ENCODE peak calls at places on chromosomes 5 and 9, in nine cellular contexts. One of them, this sample, is unnamed.

GRCh38 chr9:95157491-95158151 is 159.9 kb downstream of the FANCC start:
- DNase-seq in PC-3: peak; percentile 15
- DNase-seq in AG09309: no peak
- DNase-seq in mesothelial cell of epicardium: no peak
- DNase-seq in left lung: no peak
- DNase-seq in B cell: no peak
- DNase-seq in AG04449: peak; percentile 71
- DNase-seq in cardiac muscle cell: peak; percentile 40
- DNase-seq in omental fat pad: no peak
- DNase-seq in this sample: no peak

GRCh38 chr5:113201715-113202114 is 225.1 kb downstream of the DCP2 start:
- DNase-seq in B cell: no peak
- DNase-seq in PC-3: no peak
- DNase-seq in omental fat pad: no peak
- DNase-seq in mesothelial cell of epicardium: no peak
- DNase-seq in AG09309: no peak
- DNase-seq in left lung: no peak
- DNase-seq in cardiac muscle cell: no peak
- DNase-seq in AG04449: no peak
- DNase-seq in this sample: no peak

GRCh38 chr9:110900451-110900850 is 137.8 kb downstream of the LPAR1 start:
- DNase-seq in B cell: no peak
- DNase-seq in mesothelial cell of epicardium: no peak
- DNase-seq in omental fat pad: no peak
- DNase-seq in AG09309: no peak
- DNase-seq in AG04449: no peak
- DNase-seq in PC-3: peak; percentile 47
- DNase-seq in cardiac muscle cell: no peak
- DNase-seq in left lung: no peak
- DNase-seq in this sample: no peak

GRCh38 chr9:35014517-35014916 is 25.0 kb downstream of the DNAJB5 start:
- DNase-seq in AG09309: no peak
- DNase-seq in B cell: no peak
- DNase-seq in cardiac muscle cell: no peak
- DNase-seq in PC-3: no peak
- DNase-seq in omental fat pad: no peak
- DNase-seq in mesothelial cell of epicardium: no peak
- DNase-seq in left lung: no peak
- DNase-seq in AG04449: no peak
- DNase-seq in this sample: no peak

GRCh38 chr5:56829137-56829536 is 13.8 kb downstream of the MAP3K1 start:
- DNase-seq in PC-3: peak; percentile 79
- DNase-seq in AG09309: no peak
- DNase-seq in omental fat pad: no peak
- DNase-seq in cardiac muscle cell: no peak
- DNase-seq in B cell: peak; percentile 73
- DNase-seq in left lung: no peak
- DNase-seq in AG04449: no peak
- DNase-seq in mesothelial cell of epicardium: no peak
- DNase-seq in this sample: peak; percentile 73

GRCh38 chr5:122195784-122196394 is 66.5 kb downstream of the ZNF474 start:
- DNase-seq in AG09309: peak; percentile 35
- DNase-seq in omental fat pad: no peak
- DNase-seq in B cell: peak; percentile 1
- DNase-seq in mesothelial cell of epicardium: no peak
- DNase-seq in PC-3: peak; percentile 57
- DNase-seq in AG04449: no peak
- DNase-seq in left lung: no peak
- DNase-seq in cardiac muscle cell: peak; percentile 63
- DNase-seq in this sample: no peak

GRCh38 chr5:6780802-6781391 is 67.7 kb downstream of the TENT4A start:
- DNase-seq in omental fat pad: no peak
- DNase-seq in mesothelial cell of epicardium: no peak
- DNase-seq in AG04449: no peak
- DNase-seq in AG09309: no peak
- DNase-seq in left lung: no peak
- DNase-seq in PC-3: peak; percentile 52
- DNase-seq in B cell: no peak
- DNase-seq in cardiac muscle cell: no peak
- DNase-seq in this sample: peak; percentile 62

GRCh38 chr9:120392711-120393110 is 187.3 kb downstream of the CDK5RAP2 start:
- DNase-seq in mesothelial cell of epicardium: no peak
- DNase-seq in AG09309: no peak
- DNase-seq in AG04449: no peak
- DNase-seq in left lung: no peak
- DNase-seq in omental fat pad: no peak
- DNase-seq in B cell: no peak
- DNase-seq in cardiac muscle cell: no peak
- DNase-seq in PC-3: no peak
- DNase-seq in this sample: no peak

GRCh38 chr9:3479516-3480352 is 46.1 kb downstream of the RFX3 start:
- DNase-seq in PC-3: no peak
- DNase-seq in mesothelial cell of epicardium: no peak
- DNase-seq in omental fat pad: no peak
- DNase-seq in left lung: no peak
- DNase-seq in B cell: peak; percentile 55
- DNase-seq in cardiac muscle cell: no peak
- DNase-seq in AG09309: no peak
- DNase-seq in AG04449: no peak
- DNase-seq in this sample: no peak

GRCh38 chr9:131334568-131335105 is 45.1 kb downstream of the PLPP7 start:
- DNase-seq in mesothelial cell of epicardium: peak; percentile 14
- DNase-seq in AG04449: no peak
- DNase-seq in AG09309: no peak
- DNase-seq in PC-3: no peak
- DNase-seq in B cell: no peak
- DNase-seq in left lung: no peak
- DNase-seq in omental fat pad: no peak
- DNase-seq in cardiac muscle cell: peak; percentile 90
- DNase-seq in this sample: no peak

GRCh38 chr5:156920042-156920860 is 42.8 kb downstream of the TIMD4 start:
- DNase-seq in AG09309: no peak
- DNase-seq in cardiac muscle cell: peak; percentile 5
- DNase-seq in omental fat pad: no peak
- DNase-seq in left lung: no peak
- DNase-seq in mesothelial cell of epicardium: no peak
- DNase-seq in PC-3: peak; percentile 22
- DNase-seq in B cell: peak; percentile 14
- DNase-seq in AG04449: no peak
- DNase-seq in this sample: peak; percentile 90

GRCh38 chr5:174935854-174936474 is 211.6 kb downstream of the MSX2 start:
- DNase-seq in B cell: peak; percentile 32
- DNase-seq in PC-3: peak; percentile 61
- DNase-seq in AG09309: no peak
- DNase-seq in AG04449: no peak
- DNase-seq in omental fat pad: peak; percentile 29
- DNase-seq in left lung: peak; percentile 80
- DNase-seq in cardiac muscle cell: peak; percentile 83
- DNase-seq in mesothelial cell of epicardium: peak; percentile 54
- DNase-seq in this sample: peak; percentile 39

GRCh38 chr5:178284095-178284675 is 51.6 kb upstream of the PHYKPL start:
- DNase-seq in PC-3: peak; percentile 73
- DNase-seq in B cell: no peak
- DNase-seq in left lung: no peak
- DNase-seq in AG04449: no peak
- DNase-seq in omental fat pad: no peak
- DNase-seq in AG09309: no peak
- DNase-seq in mesothelial cell of epicardium: no peak
- DNase-seq in cardiac muscle cell: no peak
- DNase-seq in this sample: peak; percentile 46

GRCh38 chr5:54249210-54250028 is 61.0 kb downstream of the ARL15 start:
- DNase-seq in omental fat pad: peak; percentile 26
- DNase-seq in AG09309: no peak
- DNase-seq in AG04449: no peak
- DNase-seq in PC-3: peak; percentile 19
- DNase-seq in B cell: peak; percentile 48
- DNase-seq in cardiac muscle cell: peak; percentile 52
- DNase-seq in mesothelial cell of epicardium: no peak
- DNase-seq in left lung: no peak
- DNase-seq in this sample: peak; percentile 38

GRCh38 chr9:117276444-117276843 is 138.4 kb downstream of the ASTN2 start:
- DNase-seq in PC-3: no peak
- DNase-seq in cardiac muscle cell: no peak
- DNase-seq in omental fat pad: no peak
- DNase-seq in AG09309: no peak
- DNase-seq in left lung: no peak
- DNase-seq in AG04449: no peak
- DNase-seq in B cell: no peak
- DNase-seq in mesothelial cell of epicardium: no peak
- DNase-seq in this sample: no peak

GRCh38 chr5:128551476-128551875 is 13.4 kb upstream of the FBN2 start:
- DNase-seq in AG04449: no peak
- DNase-seq in cardiac muscle cell: no peak
- DNase-seq in left lung: no peak
- DNase-seq in mesothelial cell of epicardium: no peak
- DNase-seq in PC-3: no peak
- DNase-seq in omental fat pad: no peak
- DNase-seq in AG09309: no peak
- DNase-seq in B cell: no peak
- DNase-seq in this sample: no peak

GRCh38 chr5:530001-530400 is 5.8 kb upstream of the SLC9A3 start:
- DNase-seq in AG04449: no peak
- DNase-seq in cardiac muscle cell: no peak
- DNase-seq in B cell: peak; percentile 68
- DNase-seq in AG09309: no peak
- DNase-seq in left lung: no peak
- DNase-seq in omental fat pad: no peak
- DNase-seq in PC-3: no peak
- DNase-seq in mesothelial cell of epicardium: no peak
- DNase-seq in this sample: no peak

GRCh38 chr9:127707766-127708165 is 978 bp downstream of the CFAP157 start:
- DNase-seq in AG09309: no peak
- DNase-seq in omental fat pad: no peak
- DNase-seq in left lung: no peak
- DNase-seq in AG04449: no peak
- DNase-seq in mesothelial cell of epicardium: no peak
- DNase-seq in B cell: no peak
- DNase-seq in PC-3: peak; percentile 49
- DNase-seq in cardiac muscle cell: no peak
- DNase-seq in this sample: peak; percentile 66

GRCh38 chr9:37938121-37938906 is 34.4 kb upstream of the SLC25A51 start:
- DNase-seq in B cell: no peak
- DNase-seq in omental fat pad: no peak
- DNase-seq in cardiac muscle cell: no peak
- DNase-seq in left lung: peak; percentile 73
- DNase-seq in mesothelial cell of epicardium: no peak
- DNase-seq in AG04449: no peak
- DNase-seq in AG09309: peak; percentile 56
- DNase-seq in PC-3: peak; percentile 80
- DNase-seq in this sample: no peak

GRCh38 chr5:123207321-123207645 is 118.2 kb downstream of the PRDM6 start:
- DNase-seq in left lung: no peak
- DNase-seq in B cell: no peak
- DNase-seq in mesothelial cell of epicardium: no peak
- DNase-seq in cardiac muscle cell: no peak
- DNase-seq in AG04449: no peak
- DNase-seq in AG09309: peak; percentile 5
- DNase-seq in omental fat pad: no peak
- DNase-seq in PC-3: no peak
- DNase-seq in this sample: no peak

DNA sequence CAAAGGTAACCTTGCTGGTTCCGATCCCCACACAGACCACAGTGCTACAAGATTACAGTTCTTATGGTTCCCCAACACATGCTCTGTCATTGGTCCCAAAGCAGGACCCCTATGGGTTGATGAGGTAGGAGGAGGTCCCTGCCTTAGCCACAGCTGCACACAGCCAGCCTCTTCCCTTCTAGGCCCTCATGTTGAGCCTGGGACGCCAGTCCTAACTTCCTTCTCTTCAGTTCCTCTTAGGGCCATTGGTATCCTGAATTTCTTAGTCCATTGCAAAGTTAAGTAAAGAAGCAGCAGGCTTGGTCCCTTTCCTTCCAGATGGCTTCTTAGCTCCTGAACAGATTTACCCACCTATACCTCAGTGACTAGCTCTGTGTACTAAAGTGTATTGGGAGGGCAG is 50.1 kb downstream of the PDCD1LG2 start:
- DNase-seq in AG04449: no peak
- DNase-seq in cardiac muscle cell: no peak
- DNase-seq in B cell: no peak
- DNase-seq in left lung: no peak
- DNase-seq in AG09309: no peak
- DNase-seq in PC-3: no peak
- DNase-seq in omental fat pad: no peak
- DNase-seq in mesothelial cell of epicardium: no peak
- DNase-seq in this sample: no peak
- TF ChIP-seq CTCF in AG04449: no peak
- TF ChIP-seq CTCF in cardiac muscle cell: no peak
- TF ChIP-seq CTCF in B cell: no peak
- TF ChIP-seq CTCF in left lung: no peak
- TF ChIP-seq CTCF in AG09309: no peak
- TF ChIP-seq CTCF in PC-3: no peak
- TF ChIP-seq CTCF in omental fat pad: no peak
- TF ChIP-seq CTCF in mesothelial cell of epicardium: no peak
- TF ChIP-seq CTCF in this sample: no peak

GRCh38 chr9:6552033-6552737 is 93.3 kb downstream of the GLDC start:
- DNase-seq in AG09309: no peak
- DNase-seq in omental fat pad: no peak
- DNase-seq in AG04449: no peak
- DNase-seq in B cell: no peak
- DNase-seq in PC-3: peak; percentile 47
- DNase-seq in cardiac muscle cell: no peak
- DNase-seq in left lung: no peak
- DNase-seq in mesothelial cell of epicardium: no peak
- DNase-seq in this sample: no peak
- TF ChIP-seq CTCF in AG09309: peak; percentile 26
- TF ChIP-seq CTCF in omental fat pad: no peak
- TF ChIP-seq CTCF in AG04449: peak; percentile 4
- TF ChIP-seq CTCF in B cell: no peak
- TF ChIP-seq CTCF in PC-3: no peak
- TF ChIP-seq CTCF in cardiac muscle cell: no peak
- TF ChIP-seq CTCF in left lung: no peak
- TF ChIP-seq CTCF in mesothelial cell of epicardium: no peak
- TF ChIP-seq CTCF in this sample: no peak

DNA sequence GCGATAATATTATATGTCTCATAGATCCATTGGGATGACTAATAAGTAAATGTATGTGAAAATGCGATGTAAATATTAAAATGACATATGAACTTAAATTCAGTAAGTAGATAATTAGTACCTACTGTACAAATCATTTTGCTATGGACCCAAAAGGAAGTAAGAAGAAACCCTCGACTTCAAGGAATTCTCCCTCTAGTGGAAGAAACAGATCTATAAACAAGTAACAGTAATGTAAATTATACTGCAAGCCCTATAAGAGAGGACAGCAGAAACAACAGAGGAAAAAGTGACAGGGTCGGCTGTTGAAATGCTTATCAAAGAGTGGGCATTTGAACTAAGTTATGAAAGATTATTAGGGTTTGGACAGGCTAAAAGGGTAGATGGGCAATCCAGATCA is 320.3 kb downstream of the DMAC1 start:
- DNase-seq in cardiac muscle cell: no peak
- DNase-seq in left lung: no peak
- DNase-seq in AG04449: no peak
- DNase-seq in B cell: no peak
- DNase-seq in mesothelial cell of epicardium: no peak
- DNase-seq in PC-3: peak; percentile 1
- DNase-seq in omental fat pad: no peak
- DNase-seq in AG09309: no peak
- DNase-seq in this sample: no peak
- TF ChIP-seq CTCF in cardiac muscle cell: peak; percentile 9
- TF ChIP-seq CTCF in left lung: no peak
- TF ChIP-seq CTCF in AG04449: no peak
- TF ChIP-seq CTCF in B cell: no peak
- TF ChIP-seq CTCF in mesothelial cell of epicardium: no peak
- TF ChIP-seq CTCF in PC-3: no peak
- TF ChIP-seq CTCF in omental fat pad: no peak
- TF ChIP-seq CTCF in AG09309: peak; percentile 16
- TF ChIP-seq CTCF in this sample: no peak

GRCh38 chr9:130220351-130220750 is 45.2 kb upstream of the HMCN2 start:
- DNase-seq in PC-3: no peak
- DNase-seq in cardiac muscle cell: peak; percentile 79
- DNase-seq in left lung: peak; percentile 58
- DNase-seq in AG09309: no peak
- DNase-seq in AG04449: no peak
- DNase-seq in omental fat pad: no peak
- DNase-seq in B cell: no peak
- DNase-seq in mesothelial cell of epicardium: no peak
- DNase-seq in this sample: no peak
- TF ChIP-seq CTCF in PC-3: no peak
- TF ChIP-seq CTCF in cardiac muscle cell: peak; percentile 43
- TF ChIP-seq CTCF in left lung: peak; percentile 13
- TF ChIP-seq CTCF in AG09309: peak; percentile 44
- TF ChIP-seq CTCF in AG04449: peak; percentile 58
- TF ChIP-seq CTCF in omental fat pad: no peak
- TF ChIP-seq CTCF in B cell: no peak
- TF ChIP-seq CTCF in mesothelial cell of epicardium: peak; percentile 29
- TF ChIP-seq CTCF in this sample: no peak

This sample was measured in activated CD8-positive, alpha-beta T cell treated with anti-CD3 and anti-CD28 coated beads for 36 hours.